ENCODE peak calls at places on chromosome 17, in six cellular contexts. G is stimulated activated CD8-positive, alpha-beta memory T cell treated with anti-CD3 and anti-CD28 coated beads, Interleukin-4, amount 100 ng/mL, for 1 hour; R is LoVo; Q is activated CD4-positive, alpha-beta T cell treated with anti-CD3 and anti-CD28 coated beads, Interleukin-2, amount 50 U/mL, for 4 hours; H is A172; A is activated T-cell treated with anti-CD3 and anti-CD28 coated beads for 1 hour. X is an unnamed sample.

GRCh38 chr17:14442798-14443553 is 142.1 kb downstream of the HS3ST3B1 start:
- DNase-seq in Q (no peak), G (no peak), R (no peak), H (no peak), A (no peak), X (no peak)

GRCh38 chr17:10295728-10296343 is 77.0 kb downstream of the MYH13 start:
- DNase-seq in H (peak), A (no peak), R (peak), G (no peak), Q (no peak), X (peak)

GRCh38 chr17:58414596-58414997 is 2.7 kb downstream of the RNF43 start:
- DNase-seq in G (no peak), Q (no peak), A (no peak), H (no peak), R (peak), X (no peak)

GRCh38 chr17:28407130-28407973 is 1.3 kb upstream of the SLC46A1 start:
- DNase-seq in R (no peak), G (no peak), H (no peak), Q (no peak), A (no peak), X (no peak)

GRCh38 chr17:66192378-66192687 is 400 bp upstream of the CEP112 start:
- DNase-seq in H (no peak), G (no peak), Q (no peak), R (no peak), A (no peak), X (no peak)

GRCh38 chr17:17175917-17176316 is 30.2 kb downstream of the PLD6 start:
- DNase-seq in Q (no peak), R (no peak), G (no peak), A (no peak), H (no peak), X (no peak)

GRCh38 chr17:81404557-81405165 is 9.4 kb downstream of the BAHCC1 start:
- DNase-seq in Q (no peak), A (no peak), G (no peak), H (no peak), R (peak), X (no peak)

GRCh38 chr17:80926601-80927250 is 64.9 kb upstream of the CHMP6 start:
- DNase-seq in H (no peak), A (no peak), G (no peak), R (no peak), Q (no peak), X (no peak)

GRCh38 chr17:31560836-31561235 is 169.4 kb downstream of the RAB11FIP4 start:
- DNase-seq in A (no peak), H (no peak), R (no peak), Q (no peak), G (no peak), X (peak)

GRCh38 chr17:75518201-75518600 is 1.9 kb downstream of the TSEN54 start:
- DNase-seq in H (no peak), Q (no peak), G (no peak), A (no peak), R (no peak), X (no peak)

GRCh38 chr17:57785032-57785431 is 39.9 kb upstream of the CCDC182 start:
- DNase-seq in H (no peak), G (no peak), A (no peak), R (no peak), Q (no peak), X (no peak)

GRCh38 chr17:6075050-6075449 is 4.9 kb downstream of the WSCD1 start:
- DNase-seq in A (no peak), Q (no peak), G (no peak), R (no peak), H (no peak), X (no peak)

GRCh38 chr17:13128676-13129075 is 110.8 kb upstream of the ELAC2 start:
- DNase-seq in R (no peak), Q (no peak), H (no peak), A (no peak), G (no peak), X (no peak)

GRCh38 chr17:73357318-73357717 is 45.5 kb upstream of the CDC42EP4 start:
- DNase-seq in H (no peak), R (no peak), A (no peak), G (no peak), Q (no peak), X (no peak)

GRCh38 chr17:74245145-74245817 is 28.8 kb upstream of the DNAI2 start:
- DNase-seq in A (no peak), H (no peak), Q (no peak), R (no peak), G (no peak), X (no peak)

GRCh38 chr17:33273743-33274410 is 19.2 kb downstream of the ASIC2 start:
- DNase-seq in G (no peak), R (no peak), Q (no peak), H (no peak), A (no peak), X (no peak)

X was measured in fibroblast of mammary gland.